ENCODE peak calls at places on chromosomes 6 and 20, in five cellular contexts. T, C, A, H and J are unnamed samples.

GRCh38 chr20:17697171-17697570 is 2.6 kb upstream of the BANF2 start:
- DNase-seq in H (no peak), C (no peak), A (no peak), T (no peak), J (no peak)

GRCh38 chr20:62162765-62163484 is 19.4 kb downstream of the SS18L1 start:
- DNase-seq in C (no peak), T (no peak), H (no peak), A (no peak), J (no peak)

GRCh38 chr20:9999660-10000059 is 35.1 kb upstream of the ANKEF1 start:
- DNase-seq in T (no peak), C (no peak), A (peak), H (no peak), J (no peak)

GRCh38 chr6:82869493-82869892 is 196.1 kb downstream of the UBE3D start:
- DNase-seq in A (no peak), C (no peak), H (no peak), T (no peak), J (no peak)

GRCh38 chr20:63441777-63442493 is 30.5 kb downstream of the KCNQ2 start:
- DNase-seq in C (no peak), H (peak), A (peak), T (no peak), J (peak)

GRCh38 chr20:57089701-57090144 is 176.7 kb downstream of the BMP7 start:
- DNase-seq in C (no peak), H (peak), A (peak), T (peak), J (peak)

GRCh38 chr20:63540417-63541186 is 3.4 kb upstream of the PTK6 start:
- DNase-seq in H (no peak), C (no peak), A (peak), T (no peak), J (no peak)

GRCh38 chr6:167049275-167049674 is 50.1 kb downstream of the CEP43 start:
- DNase-seq in T (no peak), C (no peak), A (no peak), H (no peak), J (no peak)

GRCh38 chr6:30847971-30848441 is 36.3 kb upstream of the DDR1 start:
- DNase-seq in A (peak), T (no peak), C (no peak), H (no peak), J (no peak)

GRCh38 chr6:7732219-7732618 is 6.3 kb downstream of the BMP6 start:
- DNase-seq in H (no peak), A (peak), C (no peak), T (no peak), J (no peak)

GRCh38 chr20:4605166-4605565 is 116.5 kb upstream of the PRND start:
- DNase-seq in H (no peak), C (no peak), T (no peak), A (no peak), J (peak)

DNA sequence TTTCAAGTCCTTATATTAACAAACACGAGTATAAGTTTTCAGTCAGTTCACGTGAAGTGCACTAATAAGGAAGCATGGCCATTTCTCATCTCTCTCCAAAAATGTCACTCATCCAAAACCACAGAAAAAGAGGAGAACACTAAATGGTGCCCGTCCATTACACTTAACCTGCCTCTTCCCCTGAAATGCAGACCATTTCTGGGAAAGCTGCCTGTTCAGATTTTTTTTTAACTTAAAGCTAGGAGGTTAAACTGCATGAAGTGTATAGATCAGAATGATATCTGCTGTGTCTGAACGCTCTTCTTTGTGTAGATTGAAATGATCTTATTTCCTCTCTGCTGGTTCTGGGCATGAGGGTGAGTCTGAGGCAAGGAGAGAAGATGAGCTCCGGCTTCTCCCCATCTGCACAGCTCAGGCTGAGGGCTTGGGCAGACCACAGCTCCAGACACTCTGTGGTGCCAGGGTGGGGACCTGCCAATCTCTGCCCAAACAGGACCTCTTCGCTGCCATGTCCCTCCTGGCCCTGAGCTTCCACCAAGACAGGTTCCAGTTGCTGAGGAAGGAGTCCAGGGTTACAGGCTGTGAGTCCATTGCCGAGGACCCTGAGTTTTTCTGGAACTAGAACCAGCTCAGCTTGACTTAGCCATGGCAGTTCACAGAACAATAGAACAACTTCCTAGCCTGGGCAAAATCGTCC is 90.7 kb downstream of the TCP11 start:
- DNase-seq in H (no peak), A (no peak), C (no peak), T (no peak), J (no peak)
- H3K9ac ChIP-seq in H (no peak), A (peak), C (no peak), T (no peak), J (no peak)

DNA sequence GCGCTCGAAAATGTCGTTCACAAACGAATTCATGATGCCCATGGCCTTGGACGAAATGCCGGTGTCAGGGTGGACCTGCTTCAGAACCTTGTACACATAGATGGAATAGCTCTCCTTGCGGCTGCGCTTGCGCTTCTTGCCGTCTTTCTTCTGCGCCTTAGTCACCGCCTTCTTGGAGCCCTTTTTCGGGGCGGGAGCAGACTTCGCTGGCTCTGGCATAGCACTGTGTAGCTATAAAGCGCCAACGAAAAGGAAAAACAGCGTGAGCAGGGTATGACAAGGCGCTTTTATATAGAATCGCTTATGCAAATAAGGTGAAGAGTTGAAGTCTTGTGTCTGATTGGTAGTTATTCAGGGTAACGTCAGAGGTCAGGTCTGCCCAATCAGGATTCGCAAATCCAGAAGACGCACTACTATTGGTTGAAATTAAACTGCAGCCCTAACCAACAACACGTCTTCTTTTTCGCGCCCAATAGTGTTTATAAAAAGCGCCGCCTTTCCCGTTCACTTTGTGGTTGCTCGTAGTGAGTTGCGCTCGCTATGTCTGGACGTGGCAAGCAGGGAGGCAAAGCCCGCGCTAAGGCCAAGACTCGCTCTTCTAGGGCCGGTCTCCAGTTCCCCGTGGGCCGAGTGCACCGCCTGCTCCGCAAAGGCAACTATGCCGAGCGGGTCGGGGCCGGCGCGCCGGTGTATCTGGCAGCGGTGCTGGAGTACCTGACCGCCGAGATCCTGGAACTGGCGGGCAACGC is 114.8 kb upstream of the PRSS16 start:
- DNase-seq in H (peak), T (peak), A (peak), C (peak), J (peak)
- H3K9ac ChIP-seq in H (peak), T (no peak), A (peak), C (peak), J (peak)

GRCh38 chr20:18972251-18972876 is 158.8 kb downstream of the SCP2D1 start:
- DNase-seq in T (no peak), A (no peak), H (no peak), C (no peak), J (no peak)
- H3K9ac ChIP-seq in T (no peak), A (no peak), H (no peak), C (no peak), J (no peak)

GRCh38 chr6:157017861-157018260 is 240.7 kb downstream of the ARID1B start:
- DNase-seq in T (no peak), C (no peak), H (no peak), A (peak), J (no peak)

GRCh38 chr6:157017022-157017421 is 239.8 kb downstream of the ARID1B start:
- DNase-seq in T (no peak), H (no peak), A (no peak), C (no peak), J (no peak)

GRCh38 chr6:157019733-157020132 is 242.6 kb downstream of the ARID1B start:
- DNase-seq in T (no peak), H (no peak), C (no peak), A (peak), J (no peak)

GRCh38 chr6:157020398-157021266 is 243.5 kb downstream of the ARID1B start:
- DNase-seq in T (no peak), A (peak), H (peak), C (no peak), J (peak)

DNA sequence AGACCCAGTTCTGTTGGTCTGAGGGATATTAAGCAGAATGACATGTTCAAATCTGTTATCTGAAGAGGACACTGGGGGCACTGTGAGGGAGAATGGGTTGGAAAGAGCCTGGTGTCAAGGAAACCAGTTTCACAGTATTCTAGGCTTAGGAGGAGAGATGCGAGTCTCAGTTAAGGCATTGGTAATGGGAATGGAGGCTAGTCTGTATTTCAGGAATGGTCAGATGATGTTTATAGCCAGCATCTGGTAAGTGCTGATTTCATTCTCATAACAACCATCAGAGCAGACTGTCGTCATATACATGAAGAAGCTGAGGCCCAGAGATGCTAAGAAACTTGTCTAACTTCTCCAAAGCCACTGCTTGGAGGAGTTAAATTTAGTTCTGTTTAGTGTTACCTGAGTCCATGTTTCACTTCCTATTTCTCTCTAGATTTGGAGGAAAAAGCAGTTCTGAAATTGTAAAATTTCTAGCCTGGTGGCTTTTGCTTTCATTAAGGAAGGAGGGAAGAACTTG is 242.0 kb downstream of the ARID1B start:
- DNase-seq in C (no peak), H (no peak), A (no peak), T (no peak), J (no peak)
- H3K9ac ChIP-seq in C (no peak), H (no peak), A (peak), T (no peak), J (no peak)